ENCODE peak calls at places on chromosome 13, in seven cellular contexts. One of them, this sample, is unnamed.

GRCh38 chr13:45325806-45326205 is 15.2 kb downstream of the TPT1 start:
- DNase-seq in A549: no peak
- DNase-seq in dorsolateral prefrontal cortex: no peak
- DNase-seq in substantia nigra: no peak
- DNase-seq in heart left ventricle: peak; percentile 86
- DNase-seq in heart right ventricle: peak; percentile 48
- DNase-seq in psoas muscle: peak; percentile 62
- DNase-seq in this sample: no peak

GRCh38 chr13:48318014-48318713 is 14.6 kb downstream of the RB1 start:
- DNase-seq in A549: no peak
- DNase-seq in dorsolateral prefrontal cortex: no peak
- DNase-seq in substantia nigra: no peak
- DNase-seq in heart left ventricle: peak; percentile 52
- DNase-seq in heart right ventricle: peak; percentile 23
- DNase-seq in psoas muscle: no peak
- DNase-seq in this sample: no peak

GRCh38 chr13:97109256-97109655 is 112.9 kb upstream of the MBNL2 start:
- DNase-seq in A549: no peak
- DNase-seq in dorsolateral prefrontal cortex: no peak
- DNase-seq in substantia nigra: no peak
- DNase-seq in heart left ventricle: no peak
- DNase-seq in heart right ventricle: no peak
- DNase-seq in psoas muscle: no peak
- DNase-seq in this sample: no peak

GRCh38 chr13:90717451-90717936 is 630.0 kb upstream of the MIR17HG start:
- DNase-seq in A549: no peak
- DNase-seq in dorsolateral prefrontal cortex: no peak
- DNase-seq in substantia nigra: no peak
- DNase-seq in heart left ventricle: no peak
- DNase-seq in heart right ventricle: no peak
- DNase-seq in psoas muscle: no peak
- DNase-seq in this sample: peak; percentile 49

GRCh38 chr13:71874490-71874889 is 7.5 kb upstream of the DACH1 start:
- DNase-seq in A549: no peak
- DNase-seq in dorsolateral prefrontal cortex: no peak
- DNase-seq in substantia nigra: no peak
- DNase-seq in heart left ventricle: no peak
- DNase-seq in heart right ventricle: no peak
- DNase-seq in psoas muscle: no peak
- DNase-seq in this sample: no peak

GRCh38 chr13:43981091-43981490 is 101.4 kb downstream of the LACC1 start:
- DNase-seq in A549: no peak
- DNase-seq in dorsolateral prefrontal cortex: no peak
- DNase-seq in substantia nigra: no peak
- DNase-seq in heart left ventricle: no peak
- DNase-seq in heart right ventricle: no peak
- DNase-seq in psoas muscle: no peak
- DNase-seq in this sample: peak; percentile 14

GRCh38 chr13:34469212-34469983 is 472.7 kb upstream of the NBEA start:
- DNase-seq in A549: no peak
- DNase-seq in dorsolateral prefrontal cortex: no peak
- DNase-seq in substantia nigra: no peak
- DNase-seq in heart left ventricle: no peak
- DNase-seq in heart right ventricle: no peak
- DNase-seq in psoas muscle: no peak
- DNase-seq in this sample: no peak

GRCh38 chr13:20161275-20161950 is 561 bp upstream of the GJA3 start:
- DNase-seq in A549: no peak
- DNase-seq in dorsolateral prefrontal cortex: no peak
- DNase-seq in substantia nigra: no peak
- DNase-seq in heart left ventricle: peak; percentile 61
- DNase-seq in heart right ventricle: peak; percentile 50
- DNase-seq in psoas muscle: no peak
- DNase-seq in this sample: peak; percentile 50

GRCh38 chr13:91312324-91312723 is 35.2 kb upstream of the MIR17HG start:
- DNase-seq in A549: no peak
- DNase-seq in dorsolateral prefrontal cortex: no peak
- DNase-seq in substantia nigra: no peak
- DNase-seq in heart left ventricle: no peak
- DNase-seq in heart right ventricle: no peak
- DNase-seq in psoas muscle: no peak
- DNase-seq in this sample: no peak

GRCh38 chr13:85741017-85741416 is 58.2 kb downstream of the SLITRK6 start:
- DNase-seq in A549: no peak
- DNase-seq in dorsolateral prefrontal cortex: no peak
- DNase-seq in substantia nigra: no peak
- DNase-seq in heart left ventricle: no peak
- DNase-seq in heart right ventricle: no peak
- DNase-seq in psoas muscle: no peak
- DNase-seq in this sample: peak; percentile 1
- H3K27ac ChIP-seq in A549: no peak overlapping the region
- H3K27ac ChIP-seq in dorsolateral prefrontal cortex: no peak overlapping the region
- H3K27ac ChIP-seq in substantia nigra: no peak overlapping the region
- H3K27ac ChIP-seq in heart left ventricle: no peak overlapping the region
- H3K27ac ChIP-seq in heart right ventricle: no peak overlapping the region
- H3K27ac ChIP-seq in psoas muscle: no peak overlapping the region
- H3K27ac ChIP-seq in this sample: no peak overlapping the region

GRCh38 chr13:114279770-114280169 is 1.6 kb upstream of the UPF3A start:
- DNase-seq in A549: no peak
- DNase-seq in dorsolateral prefrontal cortex: no peak
- DNase-seq in substantia nigra: no peak
- DNase-seq in heart left ventricle: no peak
- DNase-seq in heart right ventricle: no peak
- DNase-seq in psoas muscle: no peak
- DNase-seq in this sample: no peak

GRCh38 chr13:114282143-114282685 is 813 bp downstream of the UPF3A start:
- DNase-seq in A549: no peak
- DNase-seq in dorsolateral prefrontal cortex: no peak
- DNase-seq in substantia nigra: no peak
- DNase-seq in heart left ventricle: peak; percentile 34
- DNase-seq in heart right ventricle: peak; percentile 38
- DNase-seq in psoas muscle: peak; percentile 29
- DNase-seq in this sample: peak; percentile 39

GRCh38 chr13:114275309-114275708 is 6.1 kb upstream of the UPF3A start:
- DNase-seq in A549: no peak
- DNase-seq in dorsolateral prefrontal cortex: no peak
- DNase-seq in substantia nigra: no peak
- DNase-seq in heart left ventricle: no peak
- DNase-seq in heart right ventricle: no peak
- DNase-seq in psoas muscle: no peak
- DNase-seq in this sample: no peak

GRCh38 chr13:114281351-114282142 is at the start of gene UPF3A:
- DNase-seq in A549: peak; percentile 49
- DNase-seq in dorsolateral prefrontal cortex: peak; percentile 87
- DNase-seq in substantia nigra: peak; percentile 60
- DNase-seq in heart left ventricle: peak; percentile 92
- DNase-seq in heart right ventricle: peak; percentile 93
- DNase-seq in psoas muscle: peak; percentile 91
- DNase-seq in this sample: peak; percentile 95

GRCh38 chr13:114279146-114279545 is 2.3 kb upstream of the UPF3A start:
- DNase-seq in A549: no peak
- DNase-seq in dorsolateral prefrontal cortex: no peak
- DNase-seq in substantia nigra: no peak
- DNase-seq in heart left ventricle: no peak
- DNase-seq in heart right ventricle: no peak
- DNase-seq in psoas muscle: no peak
- DNase-seq in this sample: no peak
- H3K27ac ChIP-seq in A549: no peak overlapping the region
- H3K27ac ChIP-seq in dorsolateral prefrontal cortex: no peak overlapping the region
- H3K27ac ChIP-seq in substantia nigra: no peak overlapping the region
- H3K27ac ChIP-seq in heart left ventricle: no peak overlapping the region
- H3K27ac ChIP-seq in heart right ventricle: no peak overlapping the region
- H3K27ac ChIP-seq in psoas muscle: no peak overlapping the region
- H3K27ac ChIP-seq in this sample: no peak overlapping the region

DNA sequence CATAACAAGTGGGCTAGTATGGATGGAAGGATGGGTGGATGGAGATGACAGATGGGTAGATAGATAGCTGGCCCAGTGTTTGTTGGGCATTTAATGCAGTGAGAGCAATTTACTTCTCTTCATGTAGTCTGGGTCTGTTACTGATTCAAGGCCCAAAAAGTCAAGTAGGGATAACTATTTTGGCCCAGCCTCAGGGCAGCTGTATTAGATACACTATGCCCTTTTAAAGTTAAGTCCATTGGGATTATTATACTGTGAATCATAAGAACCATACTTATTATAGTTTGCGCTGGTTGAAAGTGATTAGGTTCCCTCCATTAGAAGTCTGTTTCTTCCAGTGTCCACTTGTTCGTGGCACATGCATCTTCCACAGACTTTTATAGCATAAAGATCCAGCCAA is 4.7 kb downstream of the ITGBL1 start:
- DNase-seq in A549: no peak
- DNase-seq in dorsolateral prefrontal cortex: no peak
- DNase-seq in substantia nigra: no peak
- DNase-seq in heart left ventricle: no peak
- DNase-seq in heart right ventricle: no peak
- DNase-seq in psoas muscle: no peak
- DNase-seq in this sample: no peak
- H3K27ac ChIP-seq in A549: peak overlapping the region; percentile 89
- H3K27ac ChIP-seq in dorsolateral prefrontal cortex: no peak overlapping the region
- H3K27ac ChIP-seq in substantia nigra: no peak overlapping the region
- H3K27ac ChIP-seq in heart left ventricle: no peak overlapping the region
- H3K27ac ChIP-seq in heart right ventricle: no peak overlapping the region
- H3K27ac ChIP-seq in psoas muscle: no peak overlapping the region
- H3K27ac ChIP-seq in this sample: no peak overlapping the region

GRCh38 chr13:80663788-80664187 is 322.9 kb upstream of the SPRY2 start:
- DNase-seq in A549: no peak
- DNase-seq in dorsolateral prefrontal cortex: no peak
- DNase-seq in substantia nigra: no peak
- DNase-seq in heart left ventricle: no peak
- DNase-seq in heart right ventricle: no peak
- DNase-seq in psoas muscle: no peak
- DNase-seq in this sample: no peak

GRCh38 chr13:80666782-80667537 is 326.0 kb upstream of the SPRY2 start:
- DNase-seq in A549: no peak
- DNase-seq in dorsolateral prefrontal cortex: no peak
- DNase-seq in substantia nigra: no peak
- DNase-seq in heart left ventricle: no peak
- DNase-seq in heart right ventricle: no peak
- DNase-seq in psoas muscle: no peak
- DNase-seq in this sample: no peak

GRCh38 chr13:80668452-80668851 is 327.5 kb upstream of the SPRY2 start:
- DNase-seq in A549: no peak
- DNase-seq in dorsolateral prefrontal cortex: no peak
- DNase-seq in substantia nigra: no peak
- DNase-seq in heart left ventricle: no peak
- DNase-seq in heart right ventricle: no peak
- DNase-seq in psoas muscle: no peak
- DNase-seq in this sample: no peak

GRCh38 chr13:80665792-80666333 is 324.9 kb upstream of the SPRY2 start:
- DNase-seq in A549: no peak
- DNase-seq in dorsolateral prefrontal cortex: no peak
- DNase-seq in substantia nigra: no peak
- DNase-seq in heart left ventricle: no peak
- DNase-seq in heart right ventricle: no peak
- DNase-seq in psoas muscle: no peak
- DNase-seq in this sample: no peak

GRCh38 chr13:80664930-80665329 is 324.0 kb upstream of the SPRY2 start:
- DNase-seq in A549: no peak
- DNase-seq in dorsolateral prefrontal cortex: no peak
- DNase-seq in substantia nigra: no peak
- DNase-seq in heart left ventricle: no peak
- DNase-seq in heart right ventricle: no peak
- DNase-seq in psoas muscle: no peak
- DNase-seq in this sample: no peak
- H3K27ac ChIP-seq in A549: no peak overlapping the region
- H3K27ac ChIP-seq in dorsolateral prefrontal cortex: no peak overlapping the region
- H3K27ac ChIP-seq in substantia nigra: no peak overlapping the region
- H3K27ac ChIP-seq in heart left ventricle: no peak overlapping the region
- H3K27ac ChIP-seq in heart right ventricle: no peak overlapping the region
- H3K27ac ChIP-seq in psoas muscle: no peak overlapping the region
- H3K27ac ChIP-seq in this sample: no peak overlapping the region

GRCh38 chr13:113483504-113484287 is 6.8 kb downstream of the DCUN1D2 start:
- DNase-seq in A549: no peak
- DNase-seq in dorsolateral prefrontal cortex: no peak
- DNase-seq in substantia nigra: no peak
- DNase-seq in heart left ventricle: peak; percentile 50
- DNase-seq in heart right ventricle: peak; percentile 38
- DNase-seq in psoas muscle: no peak
- DNase-seq in this sample: no peak
- H3K27ac ChIP-seq in A549: no peak overlapping the region
- H3K27ac ChIP-seq in dorsolateral prefrontal cortex: peak overlapping the region; percentile 20
- H3K27ac ChIP-seq in substantia nigra: peak overlapping the region; percentile 77
- H3K27ac ChIP-seq in heart left ventricle: peak overlapping the region; percentile 74
- H3K27ac ChIP-seq in heart right ventricle: peak overlapping the region; percentile 54
- H3K27ac ChIP-seq in psoas muscle: peak overlapping the region; percentile 88
- H3K27ac ChIP-seq in this sample: no peak overlapping the region

DNA sequence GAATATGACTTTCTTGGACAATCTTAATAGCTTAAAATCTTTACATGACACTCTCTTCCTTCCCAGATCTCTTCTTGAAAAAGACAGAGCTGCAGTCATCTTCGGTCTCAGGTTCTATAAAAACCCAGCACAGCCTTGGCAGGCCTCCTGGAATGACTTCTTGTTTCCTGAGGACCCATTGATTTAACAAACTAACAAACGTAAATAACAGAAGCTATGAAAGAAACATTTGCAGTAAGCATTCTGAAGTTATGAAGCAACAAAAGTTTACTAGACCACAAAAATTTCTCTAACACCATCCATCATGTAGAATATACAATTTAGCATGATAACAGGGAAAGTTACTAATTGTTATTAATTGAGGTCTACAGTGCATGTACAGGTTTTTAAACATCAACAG is 62.8 kb upstream of the STARD13 start:
- DNase-seq in A549: no peak
- DNase-seq in dorsolateral prefrontal cortex: no peak
- DNase-seq in substantia nigra: no peak
- DNase-seq in heart left ventricle: no peak
- DNase-seq in heart right ventricle: no peak
- DNase-seq in psoas muscle: no peak
- DNase-seq in this sample: no peak
- H3K27ac ChIP-seq in A549: no peak overlapping the region
- H3K27ac ChIP-seq in dorsolateral prefrontal cortex: no peak overlapping the region
- H3K27ac ChIP-seq in substantia nigra: no peak overlapping the region
- H3K27ac ChIP-seq in heart left ventricle: peak overlapping the region; percentile 95
- H3K27ac ChIP-seq in heart right ventricle: no peak overlapping the region
- H3K27ac ChIP-seq in psoas muscle: no peak overlapping the region
- H3K27ac ChIP-seq in this sample: no peak overlapping the region

GRCh38 chr13:99307247-99307646 is at the start of gene GPR183:
- DNase-seq in A549: no peak
- DNase-seq in dorsolateral prefrontal cortex: no peak
- DNase-seq in substantia nigra: no peak
- DNase-seq in heart left ventricle: no peak
- DNase-seq in heart right ventricle: no peak
- DNase-seq in psoas muscle: no peak
- DNase-seq in this sample: no peak
- H3K27ac ChIP-seq in A549: no peak within 1 kb of the TSS
- H3K27ac ChIP-seq in dorsolateral prefrontal cortex: no peak within 1 kb of the TSS
- H3K27ac ChIP-seq in substantia nigra: no peak within 1 kb of the TSS
- H3K27ac ChIP-seq in heart left ventricle: peak within 1 kb of the TSS; percentile 16
- H3K27ac ChIP-seq in heart right ventricle: no peak within 1 kb of the TSS
- H3K27ac ChIP-seq in psoas muscle: peak within 1 kb of the TSS; percentile 64
- H3K27ac ChIP-seq in this sample: no peak within 1 kb of the TSS